ENCODE peak calls at places on chromosomes 16 and 17, in four cellular contexts. T is esophagus muscularis mucosa, I is stomach, C is transverse colon. Q is an unnamed sample. For H3K27me3, the result is how much of the 10 kb centered on the place peaks cover.

GRCh38 chr16:87054856-87055255 is 262.3 kb downstream of the C16orf95 start:
- DNase-seq in T (no peak), I (no peak), C (no peak), Q (peak)

GRCh38 chr17:79595471-79595870 is 15.4 kb downstream of the RBFOX3 start:
- DNase-seq in T (no peak), I (no peak), C (no peak), Q (no peak)

GRCh38 chr17:63966646-63967265 is 6.0 kb downstream of the SCN4A start:
- DNase-seq in T (no peak), I (no peak), C (no peak), Q (no peak)

GRCh38 chr16:54116126-54116525 is 170.5 kb downstream of the IRX3 start:
- DNase-seq in T (no peak), I (no peak), C (no peak), Q (no peak)

GRCh38 chr16:49471038-49471727 is 97.6 kb downstream of the C16orf78 start:
- DNase-seq in T (peak), I (peak), C (peak), Q (peak)

GRCh38 chr16:70778901-70779309 is 22.1 kb downstream of the VAC14 start:
- DNase-seq in T (peak), I (no peak), C (peak), Q (peak)

GRCh38 chr16:67101301-67101675 is 8.5 kb upstream of the PHAF1 start:
- DNase-seq in T (no peak), I (no peak), C (no peak), Q (no peak)

GRCh38 chr16:29678691-29679267 is at the start of gene QPRT:
- DNase-seq in T (no peak), I (no peak), C (peak), Q (peak)

GRCh38 chr16:16063685-16064084 is 114.3 kb downstream of the ABCC1 start:
- DNase-seq in T (no peak), I (no peak), C (no peak), Q (no peak)

GRCh38 chr16:75420987-75421819 is 12.1 kb downstream of the CFDP1 start:
- DNase-seq in T (peak), I (peak), C (peak), Q (peak)

GRCh38 chr16:28873543-28874201 is 4.6 kb upstream of the ATP2A1 start:
- DNase-seq in T (no peak), I (no peak), C (peak), Q (no peak)

GRCh38 chr17:14871921-14872320 is 393.2 kb downstream of the PMP22 start:
- DNase-seq in T (no peak), I (no peak), C (no peak), Q (no peak)

GRCh38 chr16:73171380-73171779 is 123.5 kb upstream of the ZFHX3 start:
- DNase-seq in T (no peak), I (no peak), C (peak), Q (no peak)

GRCh38 chr17:57612202-57613071 is 132.7 kb downstream of the CCDC182 start:
- DNase-seq in T (no peak), I (no peak), C (no peak), Q (no peak)

GRCh38 chr17:81202318-81202717 is 20.4 kb downstream of the CEP131 start:
- DNase-seq in T (no peak), I (no peak), C (no peak), Q (no peak)

GRCh38 chr16:56950881-56951771 is 10.6 kb upstream of the CETP start:
- DNase-seq in T (no peak), I (peak), C (peak), Q (peak)

GRCh38 chr16:84455031-84455430 is 49.4 kb downstream of the MEAK7 start:
- DNase-seq in T (no peak), I (no peak), C (no peak), Q (no peak)

DNA sequence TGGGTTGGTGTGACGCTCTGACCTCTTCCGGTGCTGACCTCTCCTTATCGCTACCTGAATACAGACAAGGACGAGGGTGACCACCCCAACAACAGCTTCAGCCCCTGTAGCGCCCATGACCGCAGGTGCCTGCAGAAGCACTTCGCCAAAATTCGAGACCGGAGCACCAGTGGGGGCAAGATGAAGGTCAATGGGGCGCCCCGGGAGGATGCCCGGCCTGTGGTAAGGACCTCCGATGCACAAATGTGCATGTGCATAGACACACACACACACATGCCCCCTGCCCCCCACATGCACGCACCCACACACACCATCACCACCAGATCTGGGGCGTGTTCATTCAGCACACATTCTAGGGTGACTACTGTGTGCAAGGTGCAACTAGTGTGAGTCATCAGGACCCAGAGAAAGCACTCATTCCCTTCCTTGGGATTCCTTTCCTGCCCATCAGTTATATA is 9.7 kb downstream of the IGFBP4 start:
- DNase-seq in T (no peak), I (peak), C (no peak), Q (no peak)
- H3K27ac ChIP-seq in T (peak), I (no peak), C (peak), Q (peak)

GRCh38 chr17:39165178-39165843 is 650 bp downstream of the ARL5C start:
- DNase-seq in T (no peak), I (no peak), C (no peak), Q (no peak)
- H3K27me3 ChIP-seq in T (under half), I (under half), C (under half), Q (under half)

GRCh38 chr17:78357177-78357586 is 2.7 kb downstream of the SOCS3 start:
- DNase-seq in T (no peak), I (no peak), C (no peak), Q (no peak)
- TF ChIP-seq POLR2AphosphoS5 in T (peak), I (peak), C (peak), Q (no peak)

GRCh38 chr16:89660146-89660545 is 2.5 kb downstream of the SPATA33 start:
- DNase-seq in T (no peak), I (no peak), C (no peak), Q (no peak)

GRCh38 chr16:89657442-89658220 is at the start of the genes CHMP1A and SPATA33:
- DNase-seq in T (peak), I (peak), C (peak), Q (peak)

GRCh38 chr16:89656435-89657121 is 930 bp downstream of the CHMP1A start:
- DNase-seq in T (no peak), I (no peak), C (no peak), Q (no peak)

GRCh38 chr16:89661215-89661614 is 3.6 kb downstream of the SPATA33 start:
- DNase-seq in T (no peak), I (no peak), C (no peak), Q (no peak)

GRCh38 chr16:89658221-89658879 is 714 bp downstream of the SPATA33 start:
- DNase-seq in T (no peak), I (peak), C (no peak), Q (no peak)
- H3K27ac ChIP-seq in T (peak), I (peak), C (peak), Q (peak)

DNA sequence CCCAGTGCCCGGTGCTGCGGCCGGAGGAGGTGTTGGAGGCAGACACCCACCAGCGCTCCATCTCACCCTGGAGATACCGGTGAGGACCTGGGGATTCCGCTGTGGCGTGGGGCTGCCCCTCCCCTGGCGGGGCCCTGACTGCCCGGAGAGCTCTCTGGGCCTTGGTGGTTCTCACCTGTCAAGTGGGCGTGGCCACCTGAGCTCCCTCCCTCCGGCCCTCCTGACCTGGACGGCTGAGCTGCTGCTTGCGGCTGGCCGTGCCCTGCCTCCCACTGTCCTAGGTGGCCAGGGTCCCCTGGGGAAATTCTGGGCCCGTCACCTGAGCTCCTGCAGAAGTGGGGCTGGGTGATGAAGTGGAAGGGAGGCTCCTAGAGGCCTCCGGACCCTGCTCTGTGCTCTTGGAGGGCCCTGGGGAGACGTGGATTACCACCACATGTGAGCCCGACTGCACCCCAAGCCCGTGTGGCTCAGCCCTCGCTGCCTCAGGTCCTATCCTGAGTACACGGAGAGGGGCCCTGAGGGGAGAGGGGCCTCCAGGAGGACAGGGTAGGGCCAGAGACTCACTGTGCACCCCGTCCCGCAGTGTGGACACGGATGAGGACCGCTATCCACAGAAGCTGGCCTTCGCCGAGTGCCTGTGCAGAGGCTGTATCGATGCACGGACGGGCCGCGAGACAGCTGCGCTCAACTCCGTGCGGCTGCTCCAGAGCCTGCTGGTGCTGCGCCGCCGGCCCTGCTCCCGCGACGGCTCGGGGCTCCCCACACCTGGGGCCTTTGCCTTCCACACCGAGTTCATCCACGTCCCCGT is 1.1 kb downstream of the IL17C start:
- DNase-seq in T (no peak), I (peak), C (peak), Q (no peak)
- H3K27me3 ChIP-seq in T (half or more), I (half or more), C (half or more), Q (half or more)

DNA sequence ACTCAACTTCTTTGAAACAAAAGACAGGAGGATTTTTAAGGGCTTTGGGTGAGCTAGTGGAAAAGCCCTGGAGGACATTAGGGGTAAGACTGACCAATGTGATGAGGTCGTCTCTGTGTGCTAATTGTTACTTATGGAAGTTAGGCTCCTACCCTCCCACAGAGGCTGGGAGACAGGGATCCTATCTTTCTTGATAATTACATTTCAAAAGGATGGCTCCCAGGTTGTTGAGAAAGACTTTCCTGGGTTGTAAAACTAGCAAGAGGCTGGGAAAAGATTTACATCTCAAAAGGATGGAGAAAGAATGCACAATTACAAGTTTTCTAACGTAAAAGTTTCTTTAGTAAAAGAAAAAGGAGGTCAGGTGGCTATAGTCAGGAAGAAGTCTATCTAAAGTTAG is 605.8 kb upstream of the GOT2 start:
- DNase-seq in T (no peak), I (no peak), C (no peak), Q (no peak)
- TF ChIP-seq POLR2AphosphoS5 in T (no peak), I (no peak), C (no peak), Q (no peak)

GRCh38 chr17:74435775-74436359 is 4.0 kb downstream of the GPRC5C start:
- DNase-seq in T (no peak), I (no peak), C (no peak), Q (no peak)
- H3K27ac ChIP-seq in T (no peak), I (peak), C (peak), Q (no peak)

GRCh38 chr16:2938206-2938605 is 25.9 kb upstream of the KREMEN2 start:
- DNase-seq in T (no peak), I (no peak), C (no peak), Q (no peak)
- H3K27me3 ChIP-seq in T (under half), I (under half), C (under half), Q (under half)